ENCODE peak calls at places on chromosomes 7 and 10, in seven cellular contexts. I, H, Y, R, D, J and F are unnamed samples.

GRCh38 chr10:60473557-60473956 is 83.9 kb upstream of the ANK3 start:
- DNase-seq in R (no peak), Y (no peak), J (no peak), H (no peak), D (no peak), I (no peak), F (no peak)

GRCh38 chr10:76736848-76737495 is 900.6 kb downstream of the KCNMA1 start:
- DNase-seq in D (no peak), J (no peak), I (no peak), R (no peak), Y (no peak), H (no peak), F (no peak)

GRCh38 chr10:70828923-70829322 is 13.2 kb downstream of the SGPL1 start:
- DNase-seq in R (no peak), J (no peak), Y (no peak), I (no peak), D (no peak), H (no peak), F (no peak)

GRCh38 chr7:21507627-21508343 is 35.1 kb upstream of the DNAH11 start:
- DNase-seq in R (no peak), I (peak), D (no peak), Y (peak), J (peak), H (peak), F (no peak)

GRCh38 chr7:23191022-23191421 is 9.2 kb downstream of the NUP42 start:
- DNase-seq in Y (no peak), R (no peak), J (no peak), H (no peak), D (no peak), I (no peak), F (no peak)

GRCh38 chr7:80498481-80499349 is 13.1 kb downstream of the GNAT3 start:
- DNase-seq in R (no peak), I (no peak), H (no peak), J (no peak), D (peak), Y (no peak), F (no peak)

GRCh38 chr10:16737420-16737819 is 79.8 kb downstream of the RSU1 start:
- DNase-seq in J (no peak), H (no peak), D (no peak), R (no peak), I (no peak), Y (no peak), F (no peak)

GRCh38 chr10:48614481-48615383 is 9.9 kb upstream of the ARHGAP22 start:
- DNase-seq in R (no peak), H (no peak), D (no peak), I (no peak), J (peak), Y (peak), F (no peak)

GRCh38 chr10:85048644-85049043 is 720.3 kb downstream of the CCSER2 start:
- DNase-seq in R (no peak), D (no peak), Y (no peak), H (no peak), I (no peak), J (no peak), F (no peak)

GRCh38 chr10:77949167-77949566 is 22.6 kb upstream of the DLG5 start:
- DNase-seq in I (no peak), D (no peak), R (no peak), H (peak), Y (no peak), J (peak), F (no peak)

GRCh38 chr7:32115831-32116230 is 45.6 kb upstream of the PDE1C start:
- DNase-seq in R (no peak), D (no peak), H (peak), J (no peak), Y (no peak), I (no peak), F (no peak)

GRCh38 chr10:86402283-86402931 is 35.8 kb upstream of the GRID1 start:
- DNase-seq in R (no peak), H (no peak), J (peak), I (no peak), D (no peak), Y (no peak), F (no peak)

GRCh38 chr10:122779924-122780323 is 65.7 kb downstream of the CUZD1 start:
- DNase-seq in D (no peak), R (no peak), Y (no peak), H (no peak), J (no peak), I (no peak), F (no peak)

GRCh38 chr10:3412646-3413045 is 240.1 kb upstream of the PITRM1 start:
- DNase-seq in D (no peak), I (no peak), J (no peak), Y (no peak), R (no peak), H (no peak), F (no peak)

GRCh38 chr10:80131499-80131901 is 1.0 kb upstream of the PLAC9 start:
- DNase-seq in I (no peak), H (no peak), J (peak), R (no peak), D (no peak), Y (no peak), F (no peak)

GRCh38 chr10:64546073-64546472 is 1024.9 kb downstream of the REEP3 start:
- DNase-seq in D (no peak), R (no peak), I (no peak), J (no peak), Y (no peak), H (no peak), F (no peak)

GRCh38 chr10:59894114-59894513 is 12.2 kb downstream of the CCDC6 start:
- DNase-seq in J (no peak), D (no peak), Y (no peak), I (no peak), H (peak), R (no peak), F (no peak)

GRCh38 chr7:47470567-47471357 is 111.1 kb downstream of the TNS3 start:
- DNase-seq in D (no peak), H (peak), Y (no peak), R (no peak), J (peak), I (no peak), F (no peak)

GRCh38 chr7:49433794-49434193 is 339.6 kb upstream of the VWC2 start:
- DNase-seq in J (no peak), H (no peak), I (no peak), D (no peak), R (no peak), Y (no peak), F (no peak)

GRCh38 chr10:11782793-11783557 is 40.2 kb upstream of the PROSER2 start:
- DNase-seq in D (no peak), Y (peak), H (peak), I (peak), R (no peak), J (peak), F (peak)

GRCh38 chr7:135930565-135931423 is 46.4 kb downstream of the MTPN start:
- DNase-seq in J (peak), D (no peak), Y (no peak), H (no peak), I (no peak), R (no peak), F (no peak)

GRCh38 chr10:24791129-24791733 is 67.5 kb upstream of the ARHGAP21 start:
- DNase-seq in H (no peak), J (no peak), R (no peak), I (no peak), Y (no peak), D (no peak), F (no peak)

GRCh38 chr10:15439381-15439837 is 68.3 kb upstream of the FAM171A1 start:
- DNase-seq in Y (no peak), J (peak), I (no peak), H (no peak), D (no peak), R (no peak), F (no peak)

GRCh38 chr7:111663771-111664170 is 101.5 kb upstream of the IMMP2L start:
- DNase-seq in I (no peak), H (no peak), R (no peak), Y (no peak), D (no peak), J (no peak), F (no peak)

GRCh38 chr7:69757990-69758430 is 159.7 kb downstream of the AUTS2 start:
- DNase-seq in R (no peak), Y (peak), J (no peak), H (no peak), I (no peak), D (no peak), F (no peak)

GRCh38 chr10:61903991-61904350 is 2.5 kb downstream of the ARID5B start:
- DNase-seq in I (no peak), R (no peak), H (no peak), D (peak), Y (no peak), J (no peak), F (no peak)

GRCh38 chr7:37732253-37732652 is 48.7 kb downstream of the GPR141 start:
- DNase-seq in D (peak), I (peak), Y (peak), H (peak), R (no peak), J (peak), F (peak)

GRCh38 chr10:22598488-22598887 is 115.9 kb downstream of the PIP4K2A start:
- DNase-seq in J (no peak), Y (no peak), D (no peak), R (no peak), H (no peak), I (no peak), F (no peak)

GRCh38 chr10:3764626-3765375 is 20.2 kb downstream of the KLF6 start:
- DNase-seq in D (no peak), H (no peak), Y (peak), R (no peak), I (peak), J (no peak), F (no peak)

GRCh38 chr7:158991824-158992621 is 135.7 kb downstream of the DYNC2I1 start:
- DNase-seq in J (peak), H (no peak), R (no peak), Y (no peak), I (no peak), D (no peak), F (no peak)

GRCh38 chr7:94375713-94376112 is 19.0 kb upstream of the COL1A2 start:
- DNase-seq in H (no peak), R (no peak), I (no peak), D (no peak), J (peak), Y (no peak), F (no peak)

GRCh38 chr10:82288461-82288881 is 413.5 kb downstream of the NRG3 start:
- DNase-seq in Y (no peak), H (peak), I (no peak), J (no peak), R (no peak), D (no peak), F (no peak)

DNA sequence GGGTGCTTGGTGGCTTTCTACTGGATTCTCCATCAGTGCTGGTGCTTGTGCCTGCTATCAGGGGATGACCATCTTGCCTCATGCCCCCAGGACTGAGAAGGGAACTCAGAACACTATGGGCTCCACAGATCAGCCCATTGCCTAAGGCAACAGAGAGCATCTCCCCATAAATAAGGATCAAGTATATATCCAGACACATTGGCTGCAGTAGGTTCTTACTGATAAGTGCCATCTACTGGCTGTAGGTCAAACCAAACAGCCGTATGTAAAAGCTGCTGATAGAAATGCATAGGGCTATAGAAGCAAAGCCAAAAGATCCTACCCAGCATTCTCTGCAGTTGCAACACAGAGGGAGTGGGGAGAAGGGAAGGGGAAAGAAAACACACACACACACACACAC is 153.7 kb downstream of the CDK14 start:
- DNase-seq in H (no peak), J (no peak), D (no peak), R (no peak), I (peak), Y (peak), F (peak)
- TF ChIP-seq CTCF in H (no peak), J (peak), D (peak), R (no peak), I (no peak), Y (peak), F (no peak)

GRCh38 chr7:8433477-8434289 is at the start of gene NXPH1:
- DNase-seq in R (no peak), J (peak), H (peak), D (peak), I (no peak), Y (peak), F (peak)
- TF ChIP-seq CTCF in R (no peak), J (peak), H (peak), D (peak), I (no peak), Y (no peak), F (no peak)

DNA sequence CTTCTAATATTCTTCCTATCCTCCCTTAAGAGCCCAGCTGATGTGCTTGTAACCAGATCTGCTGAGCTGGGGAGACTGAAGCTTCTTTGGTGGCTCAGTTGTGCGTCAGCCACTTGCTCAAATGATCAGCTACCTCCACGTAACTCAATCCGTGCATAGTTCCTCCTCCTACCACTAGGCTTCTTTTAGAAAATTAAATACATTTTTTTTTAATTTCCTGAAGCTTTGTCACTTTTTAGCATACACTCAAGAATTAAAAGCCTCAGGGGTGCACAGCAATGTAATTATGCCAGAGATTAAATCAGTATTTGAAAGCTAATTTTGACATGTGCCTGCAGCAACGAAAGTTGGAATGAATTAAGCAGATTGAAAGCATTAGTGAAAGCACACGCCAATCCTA is 20.4 kb upstream of the PRLHR start:
- DNase-seq in I (no peak), R (no peak), H (no peak), Y (no peak), D (no peak), J (no peak), F (no peak)
- TF ChIP-seq CTCF in I (no peak), R (no peak), H (no peak), Y (no peak), D (no peak), J (peak), F (no peak)

DNA sequence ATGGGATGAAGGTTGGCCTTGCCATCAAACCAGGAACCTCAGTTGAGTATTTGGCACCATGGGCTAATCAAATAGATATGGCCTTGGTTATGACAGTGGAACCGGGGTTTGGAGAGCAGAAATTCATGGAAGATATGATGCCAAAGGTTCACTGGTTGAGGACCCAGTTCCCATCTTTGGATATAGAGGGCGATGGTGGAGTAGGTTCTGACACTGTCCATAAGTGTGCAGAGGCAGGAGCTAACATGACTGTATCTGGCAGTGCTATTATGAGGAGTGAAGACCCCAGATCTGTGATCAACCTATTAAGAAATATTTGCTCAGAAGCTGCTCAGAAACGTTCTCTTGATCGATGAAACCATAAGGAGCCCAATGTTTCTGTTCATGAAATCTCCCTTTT is 641 bp downstream of the RPEL1 start:
- DNase-seq in R (no peak), D (no peak), J (no peak), Y (no peak), H (no peak), I (no peak), F (no peak)
- TF ChIP-seq CTCF in R (no peak), D (no peak), J (peak), Y (no peak), H (no peak), I (no peak), F (no peak)

GRCh38 chr7:27586825-27587224 is 75.9 kb downstream of the HIBADH start:
- DNase-seq in Y (peak), H (no peak), I (peak), R (no peak), J (peak), D (peak), F (peak)

GRCh38 chr7:27585781-27586447 is 76.8 kb downstream of the HIBADH start:
- DNase-seq in I (no peak), D (no peak), J (no peak), Y (no peak), H (no peak), R (no peak), F (no peak)

GRCh38 chr7:27587429-27587828 is 75.3 kb downstream of the HIBADH start:
- DNase-seq in J (no peak), I (peak), H (no peak), Y (no peak), R (no peak), D (peak), F (no peak)

GRCh38 chr7:27593226-27593625 is 69.5 kb downstream of the HIBADH start:
- DNase-seq in I (no peak), H (no peak), D (no peak), R (no peak), J (no peak), Y (no peak), F (no peak)

DNA sequence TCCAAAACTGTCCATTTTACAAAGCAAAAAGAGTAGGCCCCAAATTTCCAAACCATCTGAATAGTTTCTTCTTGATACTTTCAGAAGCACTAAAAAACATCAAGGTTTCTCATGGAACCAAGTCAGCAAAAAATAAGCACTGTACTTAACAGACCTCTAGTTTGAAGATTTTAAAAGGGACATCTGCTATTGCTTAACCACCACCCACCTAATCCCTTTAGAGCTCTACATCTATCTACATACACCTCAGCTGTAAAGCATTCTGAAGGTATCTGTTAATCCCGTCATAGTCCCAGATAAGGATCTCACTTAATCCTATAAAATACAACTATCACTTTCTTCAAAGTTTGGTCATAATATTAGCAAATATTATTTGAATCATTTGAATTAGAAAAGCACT is 72.3 kb downstream of the HIBADH start:
- DNase-seq in D (no peak), I (no peak), J (no peak), R (no peak), H (no peak), Y (no peak), F (no peak)
- TF ChIP-seq CTCF in D (no peak), I (no peak), J (no peak), R (no peak), H (no peak), Y (no peak), F (no peak)

DNA sequence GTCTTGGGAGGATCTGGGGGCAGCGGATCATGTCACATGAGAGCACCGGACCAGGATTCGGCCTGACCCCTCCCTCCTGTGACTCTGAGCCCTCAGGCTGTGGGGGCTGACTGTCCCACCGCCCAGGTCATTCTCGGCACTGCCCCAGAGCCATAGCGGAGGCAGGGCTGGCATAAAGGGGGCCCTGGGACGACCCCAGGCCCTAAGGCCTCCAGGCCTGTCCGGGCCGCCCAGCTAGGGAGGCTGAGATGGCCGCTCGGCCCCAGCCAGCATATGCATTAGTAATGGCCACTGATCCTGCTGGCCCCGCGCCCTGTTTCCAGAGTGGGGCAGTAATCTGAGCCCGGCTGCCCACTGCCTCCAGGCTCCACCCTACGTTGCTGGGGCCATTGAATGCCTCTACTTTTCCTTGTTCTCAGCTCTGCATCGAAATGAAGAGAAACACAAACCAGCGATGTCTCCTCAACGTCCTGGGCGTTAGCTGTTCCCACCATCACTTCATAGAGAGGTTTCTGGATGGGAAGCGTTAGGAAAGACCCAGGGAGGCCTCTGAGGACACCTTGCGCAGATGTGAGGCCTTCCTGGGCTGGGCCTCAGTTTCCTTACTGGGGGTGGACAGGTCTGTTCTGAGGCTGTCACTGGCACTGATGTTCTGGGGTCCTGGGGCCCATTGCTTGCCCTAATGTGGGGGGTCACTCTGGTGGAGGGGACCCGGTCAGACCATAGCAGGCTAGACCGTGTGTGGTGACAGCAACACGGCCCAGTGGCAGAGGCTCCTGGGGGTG is 148.3 kb downstream of the UBE2H start:
- DNase-seq in R (no peak), D (no peak), I (no peak), H (no peak), J (peak), Y (no peak), F (no peak)
- TF ChIP-seq CTCF in R (no peak), D (no peak), I (no peak), H (no peak), J (no peak), Y (no peak), F (no peak)

GRCh38 chr7:116341222-116341907 is 131.0 kb downstream of the TES start:
- DNase-seq in J (no peak), Y (peak), I (no peak), D (no peak), R (no peak), H (no peak), F (no peak)
- TF ChIP-seq CTCF in J (peak), Y (no peak), I (no peak), D (peak), R (no peak), H (no peak), F (no peak)